ENCODE peak calls at places on chromosomes 11 and 22, in four cellular contexts. K, R, P and M are unnamed samples.

GRCh38 chr11:16607675-16608644 is 130.5 kb upstream of the C11orf58 start:
- DNase-seq in K (peak; percentile 78), R (no peak), P (peak; percentile 64), M (peak; percentile 73)

GRCh38 chr11:65356394-65356972 is 1.9 kb downstream of the TIGD3 start:
- DNase-seq in K (no peak), R (no peak), P (no peak), M (no peak)

GRCh38 chr11:80925291-80925690 is 1484.5 kb upstream of the TENM4 start:
- DNase-seq in K (no peak), R (no peak), P (no peak), M (no peak)

GRCh38 chr22:26744892-26745808 is 87.8 kb downstream of the MIAT start:
- DNase-seq in K (no peak), R (no peak), P (no peak), M (no peak)

GRCh38 chr11:61327669-61328071 is 5.2 kb downstream of the DDB1 start:
- DNase-seq in K (no peak), R (no peak), P (no peak), M (no peak)

GRCh38 chr11:84022221-84022620 is 736.1 kb upstream of the CCDC90B start:
- DNase-seq in K (no peak), R (no peak), P (no peak), M (peak; percentile 57)

GRCh38 chr11:16827139-16827538 is 88.7 kb downstream of the C11orf58 start:
- DNase-seq in K (no peak), R (no peak), P (no peak), M (peak; percentile 53)

GRCh38 chr11:121881806-121882205 is 234.2 kb downstream of the BLID start:
- DNase-seq in K (no peak), R (no peak), P (no peak), M (no peak)

GRCh38 chr11:27213232-27213660 is 149.8 kb downstream of the CCDC34 start:
- DNase-seq in K (peak; percentile 45), R (no peak), P (no peak), M (peak; percentile 74)

GRCh38 chr11:92697461-92698314 is 271.8 kb upstream of the MTNR1B start:
- DNase-seq in K (no peak), R (no peak), P (no peak), M (no peak)

GRCh38 chr22:35598396-35598710 is 18.8 kb downstream of the MB start:
- DNase-seq in K (no peak), R (no peak), P (no peak), M (no peak)

GRCh38 chr11:91981995-91982394 is 242.6 kb upstream of the FAT3 start:
- DNase-seq in K (peak; percentile 43), R (no peak), P (no peak), M (no peak)

GRCh38 chr22:30312053-30312452 is 14.7 kb downstream of the TBC1D10A start:
- DNase-seq in K (no peak), R (no peak), P (no peak), M (peak; percentile 14)

GRCh38 chr11:106695506-106695905 is 322.8 kb downstream of the GUCY1A2 start:
- DNase-seq in K (peak; percentile 10), R (no peak), P (no peak), M (no peak)

GRCh38 chr11:43802509-43802908 is 78.1 kb upstream of the ALKBH3 start:
- DNase-seq in K (no peak), R (no peak), P (no peak), M (peak; percentile 4)

GRCh38 chr11:123301696-123302400 is 106.8 kb upstream of the CLMP start:
- DNase-seq in K (peak; percentile 82), R (peak; percentile 49), P (no peak), M (peak; percentile 91)

GRCh38 chr22:39479254-39479653 is 22.4 kb downstream of the MGAT3 start:
- DNase-seq in K (no peak), R (no peak), P (no peak), M (no peak)

GRCh38 chr11:10414659-10415058 is 40.4 kb upstream of the AMPD3 start:
- DNase-seq in K (no peak), R (no peak), P (no peak), M (no peak)

GRCh38 chr22:27438271-27438980 is 363.1 kb downstream of the MN1 start:
- DNase-seq in K (peak; percentile 57), R (no peak), P (no peak), M (peak; percentile 61)

GRCh38 chr11:85472953-85473352 is 154.2 kb downstream of the DLG2 start:
- DNase-seq in K (no peak), R (no peak), P (no peak), M (no peak)

GRCh38 chr11:127106938-127107337 is 106.4 kb upstream of the KIRREL3 start:
- DNase-seq in K (no peak), R (no peak), P (peak; percentile 87), M (peak; percentile 76)

GRCh38 chr22:36197065-36197440 is 4.6 kb downstream of the APOL4 start:
- DNase-seq in K (peak; percentile 95), R (no peak), P (no peak), M (peak; percentile 91)

GRCh38 chr11:22338465-22338810 is 257 bp downstream of the SLC17A6 start:
- DNase-seq in K (no peak), R (no peak), P (no peak), M (peak; percentile 89)

GRCh38 chr22:39311592-39312400 is 7.6 kb downstream of the RPL3 start:
- DNase-seq in K (no peak), R (no peak), P (no peak), M (peak; percentile 34)

GRCh38 chr11:94793822-94794221 is 25.7 kb downstream of the AMOTL1 start:
- DNase-seq in K (no peak), R (no peak), P (no peak), M (no peak)

GRCh38 chr11:117230286-117230961 is 1.4 kb downstream of the PCSK7 start:
- DNase-seq in K (no peak), R (no peak), P (no peak), M (no peak)

GRCh38 chr11:75105462-75105925 is 8.8 kb upstream of the OR2AT4 start:
- DNase-seq in K (peak; percentile 16), R (no peak), P (peak; percentile 4), M (peak; percentile 44)

GRCh38 chr11:104060820-104061219 is 24.4 kb downstream of the DDI1 start:
- DNase-seq in K (no peak), R (no peak), P (no peak), M (no peak)

GRCh38 chr11:121575250-121575962 is 122.6 kb upstream of the SORL1-AS1 start:
- DNase-seq in K (no peak), R (peak; percentile 92), P (no peak), M (peak; percentile 68)

GRCh38 chr11:43130616-43131015 is 181.2 kb upstream of the API5 start:
- DNase-seq in K (peak; percentile 72), R (no peak), P (peak; percentile 1), M (peak; percentile 59)

GRCh38 chr11:35243774-35244173 is 104.8 kb downstream of the CD44 start:
- DNase-seq in K (no peak), R (no peak), P (no peak), M (no peak)

GRCh38 chr11:35407041-35407440 is 12.3 kb downstream of the SLC1A2 start:
- DNase-seq in K (no peak), R (no peak), P (no peak), M (no peak)